ENCODE peak calls at places on chromosomes 11 and 22, in ten cellular contexts. One of them, this sample, is unnamed.

GRCh38 chr11:62860835-62861563 is 19.7 kb upstream of the SLC3A2 start:
- DNase-seq in testis: no peak
- DNase-seq in spleen: peak
- DNase-seq in AG04450: no peak
- DNase-seq in astrocyte of the cerebellum: no peak
- DNase-seq in hepatocyte: no peak
- DNase-seq in CD8-positive, alpha-beta T cell: no peak
- DNase-seq in ovary: no peak
- DNase-seq in psoas muscle: no peak
- DNase-seq in left ventricle myocardium inferior: no peak
- DNase-seq in this sample: no peak

GRCh38 chr11:94813436-94813720 is 45.2 kb downstream of the AMOTL1 start:
- DNase-seq in left ventricle myocardium inferior: no peak
- DNase-seq in ovary: no peak
- DNase-seq in CD8-positive, alpha-beta T cell: no peak
- DNase-seq in hepatocyte: no peak
- DNase-seq in spleen: no peak
- DNase-seq in testis: no peak
- DNase-seq in psoas muscle: no peak
- DNase-seq in astrocyte of the cerebellum: no peak
- DNase-seq in AG04450: no peak
- DNase-seq in this sample: no peak

GRCh38 chr11:108559340-108559739 is 34.2 kb downstream of the EXPH5 start:
- DNase-seq in AG04450: no peak
- DNase-seq in astrocyte of the cerebellum: peak
- DNase-seq in spleen: no peak
- DNase-seq in testis: no peak
- DNase-seq in left ventricle myocardium inferior: no peak
- DNase-seq in CD8-positive, alpha-beta T cell: no peak
- DNase-seq in hepatocyte: no peak
- DNase-seq in psoas muscle: no peak
- DNase-seq in ovary: no peak
- DNase-seq in this sample: peak

GRCh38 chr22:31957970-31958594 is 13.7 kb downstream of the YWHAH start:
- DNase-seq in ovary: no peak
- DNase-seq in testis: no peak
- DNase-seq in psoas muscle: no peak
- DNase-seq in spleen: peak
- DNase-seq in CD8-positive, alpha-beta T cell: no peak
- DNase-seq in hepatocyte: no peak
- DNase-seq in AG04450: no peak
- DNase-seq in left ventricle myocardium inferior: no peak
- DNase-seq in astrocyte of the cerebellum: no peak
- DNase-seq in this sample: no peak

GRCh38 chr11:16194566-16194965 is 161.8 kb downstream of the SOX6 start:
- DNase-seq in CD8-positive, alpha-beta T cell: no peak
- DNase-seq in testis: peak
- DNase-seq in AG04450: no peak
- DNase-seq in psoas muscle: no peak
- DNase-seq in astrocyte of the cerebellum: peak
- DNase-seq in spleen: no peak
- DNase-seq in ovary: no peak
- DNase-seq in left ventricle myocardium inferior: no peak
- DNase-seq in hepatocyte: no peak
- DNase-seq in this sample: no peak

GRCh38 chr11:95516786-95517185 is 272.8 kb downstream of the FAM76B start:
- DNase-seq in spleen: no peak
- DNase-seq in AG04450: peak
- DNase-seq in hepatocyte: no peak
- DNase-seq in astrocyte of the cerebellum: no peak
- DNase-seq in CD8-positive, alpha-beta T cell: no peak
- DNase-seq in ovary: no peak
- DNase-seq in testis: no peak
- DNase-seq in left ventricle myocardium inferior: no peak
- DNase-seq in psoas muscle: no peak
- DNase-seq in this sample: peak

GRCh38 chr11:106956887-106957505 is 61.3 kb downstream of the GUCY1A2 start:
- DNase-seq in AG04450: no peak
- DNase-seq in spleen: no peak
- DNase-seq in ovary: no peak
- DNase-seq in left ventricle myocardium inferior: no peak
- DNase-seq in hepatocyte: no peak
- DNase-seq in CD8-positive, alpha-beta T cell: no peak
- DNase-seq in testis: peak
- DNase-seq in astrocyte of the cerebellum: no peak
- DNase-seq in psoas muscle: peak
- DNase-seq in this sample: no peak

GRCh38 chr22:35352214-35353111 is 28.4 kb upstream of the HMOX1 start:
- DNase-seq in hepatocyte: no peak
- DNase-seq in ovary: no peak
- DNase-seq in spleen: peak
- DNase-seq in astrocyte of the cerebellum: no peak
- DNase-seq in testis: peak
- DNase-seq in psoas muscle: peak
- DNase-seq in AG04450: no peak
- DNase-seq in left ventricle myocardium inferior: peak
- DNase-seq in CD8-positive, alpha-beta T cell: peak
- DNase-seq in this sample: no peak

DNA sequence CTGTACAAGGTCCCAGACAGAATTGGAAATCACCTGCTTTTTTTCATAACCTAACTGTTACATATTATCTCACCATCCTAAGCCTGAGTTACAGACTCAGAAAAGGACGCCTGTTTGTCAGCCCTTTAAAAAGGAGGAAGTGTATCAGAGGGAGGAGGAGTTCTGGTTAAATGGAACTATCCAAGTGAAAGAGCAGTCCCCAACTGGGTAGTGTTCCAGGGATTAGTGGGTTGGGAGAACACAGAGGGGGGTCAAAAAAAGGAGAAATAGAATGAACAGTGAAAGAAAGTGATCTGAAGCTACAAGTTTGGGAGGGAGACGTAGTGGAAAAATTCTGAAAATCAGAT is 54.2 kb downstream of the PRCP start:
- DNase-seq in testis: no peak
- DNase-seq in astrocyte of the cerebellum: no peak
- DNase-seq in hepatocyte: no peak
- DNase-seq in CD8-positive, alpha-beta T cell: no peak
- DNase-seq in spleen: no peak
- DNase-seq in ovary: no peak
- DNase-seq in psoas muscle: no peak
- DNase-seq in AG04450: no peak
- DNase-seq in left ventricle myocardium inferior: no peak
- DNase-seq in this sample: no peak
- H3K4me3 ChIP-seq in testis: no peak
- H3K4me3 ChIP-seq in astrocyte of the cerebellum: no peak
- H3K4me3 ChIP-seq in hepatocyte: no peak
- H3K4me3 ChIP-seq in CD8-positive, alpha-beta T cell: no peak
- H3K4me3 ChIP-seq in spleen: no peak
- H3K4me3 ChIP-seq in ovary: no peak
- H3K4me3 ChIP-seq in psoas muscle: no peak
- H3K4me3 ChIP-seq in AG04450: no peak
- H3K4me3 ChIP-seq in left ventricle myocardium inferior: no peak
- H3K4me3 ChIP-seq in this sample: no peak

GRCh38 chr22:28000361-28000760 is 81.3 kb upstream of the PITPNB start:
- DNase-seq in CD8-positive, alpha-beta T cell: no peak
- DNase-seq in ovary: no peak
- DNase-seq in psoas muscle: peak
- DNase-seq in astrocyte of the cerebellum: no peak
- DNase-seq in spleen: peak
- DNase-seq in left ventricle myocardium inferior: no peak
- DNase-seq in testis: no peak
- DNase-seq in AG04450: no peak
- DNase-seq in hepatocyte: no peak
- DNase-seq in this sample: no peak

GRCh38 chr22:28004021-28004420 is 85.0 kb upstream of the PITPNB start:
- DNase-seq in CD8-positive, alpha-beta T cell: no peak
- DNase-seq in psoas muscle: no peak
- DNase-seq in astrocyte of the cerebellum: no peak
- DNase-seq in ovary: no peak
- DNase-seq in testis: no peak
- DNase-seq in left ventricle myocardium inferior: no peak
- DNase-seq in hepatocyte: no peak
- DNase-seq in spleen: no peak
- DNase-seq in AG04450: no peak
- DNase-seq in this sample: no peak

GRCh38 chr22:28002863-28003565 is 84.0 kb upstream of the PITPNB start:
- DNase-seq in spleen: no peak
- DNase-seq in psoas muscle: no peak
- DNase-seq in ovary: no peak
- DNase-seq in testis: no peak
- DNase-seq in CD8-positive, alpha-beta T cell: no peak
- DNase-seq in left ventricle myocardium inferior: no peak
- DNase-seq in AG04450: no peak
- DNase-seq in astrocyte of the cerebellum: no peak
- DNase-seq in hepatocyte: no peak
- DNase-seq in this sample: no peak

GRCh38 chr22:28001171-28001835 is 82.2 kb upstream of the PITPNB start:
- DNase-seq in astrocyte of the cerebellum: no peak
- DNase-seq in AG04450: no peak
- DNase-seq in left ventricle myocardium inferior: no peak
- DNase-seq in ovary: no peak
- DNase-seq in hepatocyte: no peak
- DNase-seq in CD8-positive, alpha-beta T cell: no peak
- DNase-seq in testis: no peak
- DNase-seq in spleen: no peak
- DNase-seq in psoas muscle: peak
- DNase-seq in this sample: no peak

DNA sequence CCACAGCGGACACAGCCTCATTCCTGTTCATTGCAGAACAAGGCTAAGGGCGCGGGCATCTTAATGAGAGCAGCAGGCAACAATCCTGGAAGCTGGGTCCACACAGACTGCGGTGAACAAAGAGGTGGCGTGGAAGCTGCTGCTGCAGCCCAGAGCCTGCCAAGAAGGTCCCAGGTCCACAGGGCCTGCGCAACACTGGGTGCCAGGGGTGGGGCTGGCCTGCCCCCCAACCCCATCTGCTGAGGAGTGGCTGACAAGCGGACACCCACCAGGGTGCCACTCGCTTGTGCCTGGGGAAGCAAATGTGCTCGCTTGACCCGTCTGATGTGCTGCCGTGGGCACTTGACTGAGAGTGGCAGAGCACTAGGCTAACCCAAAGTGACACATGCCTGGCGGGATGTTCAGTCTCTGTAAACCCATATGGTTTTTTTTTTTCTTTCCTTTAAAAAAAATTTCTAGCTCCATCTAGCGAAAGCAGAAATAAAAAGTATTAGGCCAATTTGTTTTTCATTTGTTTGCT is 83.2 kb upstream of the PITPNB start:
- DNase-seq in psoas muscle: no peak
- DNase-seq in left ventricle myocardium inferior: no peak
- DNase-seq in ovary: no peak
- DNase-seq in AG04450: no peak
- DNase-seq in testis: no peak
- DNase-seq in astrocyte of the cerebellum: no peak
- DNase-seq in hepatocyte: no peak
- DNase-seq in CD8-positive, alpha-beta T cell: no peak
- DNase-seq in spleen: no peak
- DNase-seq in this sample: no peak
- TF ChIP-seq CTCF in psoas muscle: no peak
- TF ChIP-seq CTCF in left ventricle myocardium inferior: no peak
- TF ChIP-seq CTCF in ovary: no peak
- TF ChIP-seq CTCF in AG04450: no peak
- TF ChIP-seq CTCF in testis: no peak
- TF ChIP-seq CTCF in astrocyte of the cerebellum: no peak
- TF ChIP-seq CTCF in hepatocyte: no peak
- TF ChIP-seq CTCF in CD8-positive, alpha-beta T cell: no peak
- TF ChIP-seq CTCF in spleen: no peak
- TF ChIP-seq CTCF in this sample: no peak

DNA sequence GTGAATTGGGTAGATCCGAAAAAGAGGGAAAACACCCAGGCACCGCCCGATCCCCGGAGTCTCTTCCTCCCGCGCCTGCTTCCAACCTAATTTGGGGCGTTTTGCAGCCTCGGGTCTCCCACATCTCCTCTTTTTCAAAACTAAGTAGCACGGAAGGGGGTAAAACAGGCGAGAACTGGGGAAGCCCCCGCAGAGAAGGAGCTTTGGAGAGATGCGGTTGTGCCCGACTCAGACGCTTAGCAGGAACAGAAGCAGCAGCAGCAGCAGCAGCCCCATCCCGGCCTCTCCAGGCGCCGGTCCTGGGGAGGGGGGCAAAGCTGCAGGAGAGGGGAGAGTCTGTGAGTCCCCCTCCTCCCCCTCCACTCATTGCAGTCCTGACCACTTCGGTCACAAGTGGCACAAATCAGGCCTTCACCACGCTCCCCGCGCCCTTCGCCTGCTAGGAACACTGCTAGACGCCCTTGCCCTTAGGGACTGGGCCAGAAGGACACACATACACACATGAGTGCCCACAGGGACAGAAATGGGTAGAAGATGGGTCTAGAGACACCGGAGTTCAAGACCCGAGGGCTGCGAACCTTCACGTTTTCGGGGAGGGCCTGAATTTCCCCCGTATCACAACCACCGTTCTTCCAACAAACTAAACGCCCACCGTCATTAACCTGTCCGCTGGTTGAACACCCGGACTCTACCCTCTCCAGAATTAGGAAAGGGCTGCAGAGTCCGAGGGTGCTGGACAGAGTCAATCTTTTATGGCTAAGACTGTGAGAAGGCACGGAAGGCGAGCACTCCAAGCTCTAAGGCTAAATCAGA is 98.3 kb upstream of the HSD17B12 start:
- DNase-seq in astrocyte of the cerebellum: no peak
- DNase-seq in spleen: no peak
- DNase-seq in left ventricle myocardium inferior: no peak
- DNase-seq in hepatocyte: no peak
- DNase-seq in AG04450: no peak
- DNase-seq in psoas muscle: no peak
- DNase-seq in CD8-positive, alpha-beta T cell: no peak
- DNase-seq in testis: no peak
- DNase-seq in ovary: no peak
- DNase-seq in this sample: no peak
- H3K4me3 ChIP-seq in astrocyte of the cerebellum: no peak
- H3K4me3 ChIP-seq in spleen: no peak
- H3K4me3 ChIP-seq in left ventricle myocardium inferior: peak
- H3K4me3 ChIP-seq in hepatocyte: no peak
- H3K4me3 ChIP-seq in AG04450: no peak
- H3K4me3 ChIP-seq in psoas muscle: peak
- H3K4me3 ChIP-seq in CD8-positive, alpha-beta T cell: no peak
- H3K4me3 ChIP-seq in testis: no peak
- H3K4me3 ChIP-seq in ovary: no peak
- H3K4me3 ChIP-seq in this sample: no peak

GRCh38 chr11:68461284-68461861 is 821 bp downstream of the PPP6R3 start:
- DNase-seq in CD8-positive, alpha-beta T cell: no peak
- DNase-seq in testis: no peak
- DNase-seq in hepatocyte: no peak
- DNase-seq in spleen: peak
- DNase-seq in ovary: no peak
- DNase-seq in astrocyte of the cerebellum: no peak
- DNase-seq in AG04450: no peak
- DNase-seq in left ventricle myocardium inferior: no peak
- DNase-seq in psoas muscle: no peak
- DNase-seq in this sample: no peak

GRCh38 chr11:68457898-68458249 is 2.7 kb upstream of the PPP6R3 start:
- DNase-seq in psoas muscle: no peak
- DNase-seq in hepatocyte: peak
- DNase-seq in astrocyte of the cerebellum: no peak
- DNase-seq in ovary: no peak
- DNase-seq in testis: no peak
- DNase-seq in CD8-positive, alpha-beta T cell: no peak
- DNase-seq in AG04450: no peak
- DNase-seq in left ventricle myocardium inferior: no peak
- DNase-seq in spleen: peak
- DNase-seq in this sample: no peak

GRCh38 chr11:68460741-68461283 is at the start of gene PPP6R3:
- DNase-seq in astrocyte of the cerebellum: no peak
- DNase-seq in left ventricle myocardium inferior: no peak
- DNase-seq in CD8-positive, alpha-beta T cell: no peak
- DNase-seq in ovary: no peak
- DNase-seq in spleen: peak
- DNase-seq in psoas muscle: no peak
- DNase-seq in hepatocyte: no peak
- DNase-seq in AG04450: no peak
- DNase-seq in testis: peak
- DNase-seq in this sample: no peak

GRCh38 chr11:68457214-68457897 is 3.2 kb upstream of the PPP6R3 start:
- DNase-seq in AG04450: no peak
- DNase-seq in left ventricle myocardium inferior: no peak
- DNase-seq in CD8-positive, alpha-beta T cell: no peak
- DNase-seq in spleen: no peak
- DNase-seq in testis: no peak
- DNase-seq in psoas muscle: no peak
- DNase-seq in ovary: no peak
- DNase-seq in hepatocyte: no peak
- DNase-seq in astrocyte of the cerebellum: no peak
- DNase-seq in this sample: no peak

DNA sequence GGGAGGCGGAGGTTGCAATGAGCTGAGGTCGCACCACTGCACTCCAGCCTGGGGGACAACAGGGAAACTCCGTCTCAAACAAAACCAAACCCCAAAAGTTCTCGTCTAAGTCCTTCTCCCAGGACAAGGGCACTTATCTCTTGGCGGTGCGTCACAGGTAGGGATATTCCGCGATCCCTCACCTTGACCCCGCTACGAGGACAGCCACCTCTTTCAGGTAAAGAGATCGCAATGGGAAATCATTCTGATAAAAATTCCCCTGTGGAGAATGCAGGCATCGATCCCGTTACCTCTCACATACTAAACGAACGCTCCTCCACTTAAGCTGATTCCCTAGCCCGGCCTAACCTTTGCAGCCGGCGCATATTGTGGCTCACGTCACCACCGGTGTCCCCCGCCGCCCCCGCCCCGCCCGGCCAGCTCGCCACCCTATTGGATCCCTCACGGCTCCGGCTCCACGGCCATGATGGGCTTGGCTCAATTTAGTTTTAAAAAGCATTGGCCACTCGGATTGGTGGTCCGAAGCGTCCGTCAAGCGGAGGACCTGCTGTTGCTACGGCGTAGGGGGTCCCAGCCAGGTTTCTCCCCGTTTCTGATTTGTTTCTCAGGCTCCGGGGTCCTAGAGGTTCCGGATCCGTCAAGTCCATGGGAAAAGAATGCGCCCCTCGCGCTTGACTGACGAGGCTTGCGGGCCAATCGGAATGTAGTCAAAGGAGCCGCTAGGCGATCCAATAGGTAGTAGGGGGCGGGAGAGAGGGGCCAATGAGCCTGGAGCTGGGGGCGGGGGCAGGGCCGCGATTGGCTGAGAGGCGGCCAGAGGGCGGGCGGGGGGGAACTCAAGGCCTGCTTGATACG is 439 bp upstream of the PPP6R3 start:
- DNase-seq in ovary: peak
- DNase-seq in spleen: peak
- DNase-seq in testis: peak
- DNase-seq in CD8-positive, alpha-beta T cell: peak
- DNase-seq in left ventricle myocardium inferior: peak
- DNase-seq in hepatocyte: peak
- DNase-seq in astrocyte of the cerebellum: peak
- DNase-seq in AG04450: peak
- DNase-seq in psoas muscle: peak
- DNase-seq in this sample: peak
- TF ChIP-seq CTCF in ovary: no peak
- TF ChIP-seq CTCF in spleen: no peak
- TF ChIP-seq CTCF in testis: no peak
- TF ChIP-seq CTCF in CD8-positive, alpha-beta T cell: no peak
- TF ChIP-seq CTCF in left ventricle myocardium inferior: no peak
- TF ChIP-seq CTCF in hepatocyte: no peak
- TF ChIP-seq CTCF in astrocyte of the cerebellum: no peak
- TF ChIP-seq CTCF in AG04450: no peak
- TF ChIP-seq CTCF in psoas muscle: no peak
- TF ChIP-seq CTCF in this sample: no peak

This sample was measured in AG04449.